ENCODE peak calls at places on chromosomes 5 and 9, in eight cellular contexts. One of them, this sample, is unnamed.

GRCh38 chr9:18238752-18239151 is 235.2 kb upstream of the ADAMTSL1 start:
- DNase-seq in IMR-90: peak
- DNase-seq in kidney: no peak
- DNase-seq in pancreas: no peak
- DNase-seq in ovary: no peak
- DNase-seq in HCT116: no peak
- DNase-seq in OCI-LY7: no peak
- DNase-seq in RWPE1: no peak
- DNase-seq in this sample: no peak

GRCh38 chr9:6819112-6819511 is 61.3 kb downstream of the KDM4C start:
- DNase-seq in pancreas: no peak
- DNase-seq in OCI-LY7: no peak
- DNase-seq in ovary: no peak
- DNase-seq in IMR-90: no peak
- DNase-seq in RWPE1: no peak
- DNase-seq in HCT116: no peak
- DNase-seq in kidney: no peak
- DNase-seq in this sample: no peak

GRCh38 chr9:126791406-126792230 is 13.2 kb upstream of the ZBTB43 start:
- DNase-seq in kidney: no peak
- DNase-seq in IMR-90: peak
- DNase-seq in ovary: no peak
- DNase-seq in pancreas: no peak
- DNase-seq in HCT116: no peak
- DNase-seq in OCI-LY7: no peak
- DNase-seq in RWPE1: peak
- DNase-seq in this sample: no peak

GRCh38 chr9:92963831-92964606 is 16.7 kb downstream of the FGD3 start:
- DNase-seq in IMR-90: no peak
- DNase-seq in ovary: no peak
- DNase-seq in kidney: peak
- DNase-seq in OCI-LY7: peak
- DNase-seq in RWPE1: no peak
- DNase-seq in HCT116: no peak
- DNase-seq in pancreas: no peak
- DNase-seq in this sample: no peak

GRCh38 chr5:39193553-39194465 is 25.6 kb downstream of the FYB1 start:
- DNase-seq in kidney: no peak
- DNase-seq in RWPE1: no peak
- DNase-seq in HCT116: no peak
- DNase-seq in IMR-90: no peak
- DNase-seq in OCI-LY7: no peak
- DNase-seq in ovary: no peak
- DNase-seq in pancreas: no peak
- DNase-seq in this sample: no peak

GRCh38 chr9:33196736-33197135 is 29.6 kb upstream of the B4GALT1 start:
- DNase-seq in OCI-LY7: no peak
- DNase-seq in HCT116: no peak
- DNase-seq in kidney: no peak
- DNase-seq in ovary: no peak
- DNase-seq in RWPE1: no peak
- DNase-seq in pancreas: no peak
- DNase-seq in IMR-90: peak
- DNase-seq in this sample: no peak

GRCh38 chr9:93894691-93895079 is 60.5 kb downstream of the BARX1 start:
- DNase-seq in HCT116: no peak
- DNase-seq in ovary: no peak
- DNase-seq in pancreas: peak
- DNase-seq in kidney: peak
- DNase-seq in OCI-LY7: no peak
- DNase-seq in IMR-90: no peak
- DNase-seq in RWPE1: no peak
- DNase-seq in this sample: no peak

GRCh38 chr5:54457094-54457531 is 1.6 kb downstream of the HSPB3 start:
- DNase-seq in pancreas: no peak
- DNase-seq in OCI-LY7: no peak
- DNase-seq in RWPE1: peak
- DNase-seq in ovary: peak
- DNase-seq in kidney: no peak
- DNase-seq in IMR-90: peak
- DNase-seq in HCT116: no peak
- DNase-seq in this sample: no peak

GRCh38 chr5:88727705-88728313 is 155.2 kb downstream of the MEF2C start:
- DNase-seq in pancreas: no peak
- DNase-seq in HCT116: peak
- DNase-seq in RWPE1: peak
- DNase-seq in kidney: no peak
- DNase-seq in OCI-LY7: peak
- DNase-seq in IMR-90: peak
- DNase-seq in ovary: no peak
- DNase-seq in this sample: no peak

GRCh38 chr5:149300441-149300840 is 28.8 kb downstream of the AFAP1L1 start:
- DNase-seq in ovary: no peak
- DNase-seq in kidney: no peak
- DNase-seq in IMR-90: no peak
- DNase-seq in pancreas: no peak
- DNase-seq in OCI-LY7: no peak
- DNase-seq in RWPE1: no peak
- DNase-seq in HCT116: no peak
- DNase-seq in this sample: no peak

GRCh38 chr5:149301744-149302380 is 30.2 kb downstream of the AFAP1L1 start:
- DNase-seq in IMR-90: peak
- DNase-seq in OCI-LY7: no peak
- DNase-seq in RWPE1: no peak
- DNase-seq in ovary: no peak
- DNase-seq in HCT116: no peak
- DNase-seq in pancreas: no peak
- DNase-seq in kidney: no peak
- DNase-seq in this sample: no peak

GRCh38 chr5:149299451-149300054 is 27.9 kb downstream of the AFAP1L1 start:
- DNase-seq in HCT116: no peak
- DNase-seq in pancreas: no peak
- DNase-seq in kidney: peak
- DNase-seq in OCI-LY7: no peak
- DNase-seq in ovary: no peak
- DNase-seq in RWPE1: no peak
- DNase-seq in IMR-90: no peak
- DNase-seq in this sample: no peak

GRCh38 chr5:149303210-149303609 is 31.6 kb downstream of the AFAP1L1 start:
- DNase-seq in kidney: no peak
- DNase-seq in ovary: no peak
- DNase-seq in pancreas: no peak
- DNase-seq in HCT116: no peak
- DNase-seq in IMR-90: peak
- DNase-seq in RWPE1: no peak
- DNase-seq in OCI-LY7: no peak
- DNase-seq in this sample: no peak

DNA sequence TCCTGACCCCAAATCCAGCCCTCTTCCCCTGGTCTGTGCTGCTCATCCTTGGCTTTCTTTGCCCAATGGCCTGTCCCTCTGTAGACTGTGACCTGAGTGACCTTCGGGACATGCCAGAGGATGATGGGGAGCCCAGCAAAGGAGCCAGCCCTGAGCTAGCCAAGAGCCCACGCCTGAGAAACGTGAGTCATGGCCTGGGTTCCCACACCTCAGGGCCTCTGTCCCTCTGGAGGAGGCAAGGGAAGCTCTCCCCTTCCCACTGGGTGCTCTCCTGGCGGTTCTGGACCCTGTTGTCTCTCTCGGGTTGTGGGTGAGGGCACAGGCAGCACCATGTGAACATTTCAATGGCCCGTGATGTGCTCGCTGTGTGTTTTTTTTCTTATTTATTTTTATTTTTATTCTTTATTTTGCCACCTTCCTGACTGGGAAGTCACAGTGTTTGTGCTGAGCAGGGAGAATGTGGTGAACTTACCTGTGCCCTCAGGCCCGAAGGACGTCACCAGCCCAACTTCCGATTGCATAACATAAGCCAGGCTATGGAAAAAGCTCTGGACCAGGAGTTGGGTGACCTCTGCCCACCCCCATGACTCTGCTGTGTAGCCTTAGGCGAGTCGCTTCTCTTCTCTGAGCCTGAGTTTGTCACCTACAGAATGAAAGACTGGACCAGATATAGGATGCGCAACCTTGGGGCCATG is 29.5 kb downstream of the AFAP1L1 start:
- DNase-seq in pancreas: no peak
- DNase-seq in ovary: no peak
- DNase-seq in kidney: no peak
- DNase-seq in HCT116: no peak
- DNase-seq in IMR-90: no peak
- DNase-seq in RWPE1: no peak
- DNase-seq in OCI-LY7: no peak
- DNase-seq in this sample: no peak
- H3K27ac ChIP-seq in pancreas: no peak
- H3K27ac ChIP-seq in ovary: no peak
- H3K27ac ChIP-seq in kidney: no peak
- H3K27ac ChIP-seq in HCT116: no peak
- H3K27ac ChIP-seq in IMR-90: no peak
- H3K27ac ChIP-seq in RWPE1: no peak
- H3K27ac ChIP-seq in OCI-LY7: no peak
- H3K27ac ChIP-seq in this sample: no peak

GRCh38 chr9:136178061-136178772 is 26.7 kb downstream of the LHX3 start:
- DNase-seq in IMR-90: no peak
- DNase-seq in RWPE1: no peak
- DNase-seq in ovary: no peak
- DNase-seq in kidney: no peak
- DNase-seq in HCT116: no peak
- DNase-seq in pancreas: no peak
- DNase-seq in OCI-LY7: no peak
- DNase-seq in this sample: no peak

GRCh38 chr9:136178773-136179075 is 26.2 kb downstream of the LHX3 start:
- DNase-seq in kidney: no peak
- DNase-seq in OCI-LY7: no peak
- DNase-seq in pancreas: no peak
- DNase-seq in RWPE1: no peak
- DNase-seq in IMR-90: no peak
- DNase-seq in ovary: no peak
- DNase-seq in HCT116: no peak
- DNase-seq in this sample: no peak

GRCh38 chr9:136179101-136179616 is 25.8 kb downstream of the LHX3 start:
- DNase-seq in pancreas: no peak
- DNase-seq in OCI-LY7: no peak
- DNase-seq in RWPE1: no peak
- DNase-seq in IMR-90: no peak
- DNase-seq in HCT116: no peak
- DNase-seq in ovary: no peak
- DNase-seq in kidney: no peak
- DNase-seq in this sample: no peak

GRCh38 chr9:136175745-136176290 is 29.1 kb downstream of the LHX3 start:
- DNase-seq in RWPE1: no peak
- DNase-seq in kidney: no peak
- DNase-seq in IMR-90: no peak
- DNase-seq in pancreas: no peak
- DNase-seq in ovary: no peak
- DNase-seq in HCT116: no peak
- DNase-seq in OCI-LY7: no peak
- DNase-seq in this sample: no peak

GRCh38 chr9:136177224-136177623 is 27.7 kb downstream of the LHX3 start:
- DNase-seq in ovary: no peak
- DNase-seq in HCT116: no peak
- DNase-seq in OCI-LY7: no peak
- DNase-seq in RWPE1: no peak
- DNase-seq in IMR-90: no peak
- DNase-seq in kidney: no peak
- DNase-seq in pancreas: no peak
- DNase-seq in this sample: no peak
- H3K27ac ChIP-seq in ovary: no peak
- H3K27ac ChIP-seq in HCT116: no peak
- H3K27ac ChIP-seq in OCI-LY7: no peak
- H3K27ac ChIP-seq in RWPE1: no peak
- H3K27ac ChIP-seq in IMR-90: no peak
- H3K27ac ChIP-seq in kidney: no peak
- H3K27ac ChIP-seq in pancreas: no peak
- H3K27ac ChIP-seq in this sample: no peak

DNA sequence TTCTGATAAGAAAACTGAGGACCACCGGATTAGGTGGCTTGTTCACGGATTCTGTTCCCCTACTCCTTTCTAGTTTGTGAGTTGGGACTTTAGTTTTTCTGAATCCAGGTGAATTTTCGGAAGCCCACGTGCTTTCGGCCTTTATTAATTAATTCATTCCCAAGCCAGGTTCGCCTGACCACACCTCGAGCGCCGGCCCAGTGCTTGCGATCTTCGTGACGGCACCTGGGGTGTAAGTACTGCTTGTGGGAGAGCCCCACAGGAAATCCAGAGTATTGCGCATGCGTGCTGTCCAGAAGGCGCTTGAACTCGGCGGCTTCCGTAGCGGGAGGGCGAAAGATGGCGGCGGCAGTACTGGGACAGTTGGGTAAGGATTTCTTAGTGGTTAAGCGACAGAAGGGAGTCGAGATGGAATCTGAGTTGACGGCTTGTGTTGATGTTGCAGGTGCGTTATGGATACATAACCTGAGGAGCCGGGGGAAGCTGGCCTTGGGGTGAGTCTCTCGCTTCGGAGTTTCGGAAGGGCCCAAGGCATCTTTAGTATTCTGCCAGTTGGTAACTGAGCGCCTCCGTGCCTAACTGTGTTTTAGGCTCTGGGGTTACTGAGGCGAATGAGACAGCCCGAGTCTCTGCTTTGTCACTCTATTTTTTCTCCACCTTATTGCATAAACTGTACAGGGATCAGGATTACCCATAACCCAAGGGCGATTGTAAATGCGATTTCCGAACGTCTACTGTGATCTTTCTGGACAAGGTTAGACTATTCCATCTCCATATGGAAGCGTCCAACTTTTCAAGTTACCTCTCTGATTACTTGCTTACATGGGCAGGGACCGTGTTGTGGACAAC is at the start of gene MRPL22:
- DNase-seq in kidney: peak
- DNase-seq in HCT116: peak
- DNase-seq in IMR-90: peak
- DNase-seq in RWPE1: peak
- DNase-seq in OCI-LY7: peak
- DNase-seq in pancreas: peak
- DNase-seq in ovary: peak
- DNase-seq in this sample: peak
- H3K27ac ChIP-seq in kidney: peak
- H3K27ac ChIP-seq in HCT116: peak
- H3K27ac ChIP-seq in IMR-90: peak
- H3K27ac ChIP-seq in RWPE1: peak
- H3K27ac ChIP-seq in OCI-LY7: peak
- H3K27ac ChIP-seq in pancreas: peak
- H3K27ac ChIP-seq in ovary: peak
- H3K27ac ChIP-seq in this sample: peak

DNA sequence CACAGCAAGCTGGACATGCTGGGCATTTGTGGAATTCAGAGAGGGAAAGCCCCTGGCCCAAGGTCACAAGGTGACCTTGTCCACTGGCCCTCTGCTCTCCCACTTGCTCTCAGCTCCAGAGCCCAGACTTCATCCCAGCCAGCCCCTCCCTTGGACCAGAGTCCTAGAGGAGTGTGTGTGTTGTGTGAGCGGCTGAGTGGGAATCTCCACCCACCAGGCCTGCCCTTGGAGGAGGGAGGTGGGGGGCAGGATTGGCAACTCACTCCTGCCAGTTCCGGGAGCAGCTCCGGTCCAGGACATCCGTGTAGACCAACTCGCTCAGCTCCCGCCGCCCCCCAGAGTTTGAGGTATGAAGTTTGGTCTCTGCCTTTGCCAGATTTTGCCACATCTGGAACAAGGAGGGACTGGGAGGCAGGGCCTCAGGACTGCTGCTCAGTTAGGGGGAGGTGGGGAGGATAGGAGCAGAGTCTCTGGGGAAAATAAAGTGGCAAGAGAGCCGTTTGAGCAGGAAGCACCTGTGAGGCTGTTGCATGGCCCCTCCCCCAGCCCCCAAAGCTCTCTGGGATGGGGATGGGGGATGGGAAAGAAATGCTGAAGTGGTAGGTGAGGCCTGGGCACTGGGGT is 1.4 kb downstream of the MZB1 start:
- DNase-seq in ovary: no peak
- DNase-seq in kidney: peak
- DNase-seq in RWPE1: no peak
- DNase-seq in HCT116: no peak
- DNase-seq in OCI-LY7: peak
- DNase-seq in IMR-90: peak
- DNase-seq in pancreas: no peak
- DNase-seq in this sample: no peak
- H3K27ac ChIP-seq in ovary: no peak
- H3K27ac ChIP-seq in kidney: peak
- H3K27ac ChIP-seq in RWPE1: peak
- H3K27ac ChIP-seq in HCT116: no peak
- H3K27ac ChIP-seq in OCI-LY7: peak
- H3K27ac ChIP-seq in IMR-90: no peak
- H3K27ac ChIP-seq in pancreas: no peak
- H3K27ac ChIP-seq in this sample: no peak

This sample was measured in caudate nucleus.